ENCODE peak calls at places on chromosomes 12 and 14, in eight cellular contexts. G, L, S, X, V, A, P and M are unnamed samples.

GRCh38 chr12:114369088-114369487 is 36.9 kb downstream of the TBX5 start:
- DNase-seq in G (no peak), L (no peak), S (no peak), X (no peak), V (no peak), A (peak), P (no peak), M (no peak)

GRCh38 chr12:102675672-102676071 is 195.3 kb upstream of the IGF1 start:
- DNase-seq in G (no peak), L (peak), S (no peak), X (peak), V (no peak), A (no peak), P (no peak), M (peak)

GRCh38 chr14:64937821-64938193 is 4.7 kb downstream of the GPX2 start:
- DNase-seq in G (no peak), L (peak), S (no peak), X (peak), V (no peak), A (no peak), P (no peak), M (no peak)

GRCh38 chr14:102235275-102235897 is 69.6 kb downstream of the MOK start:
- DNase-seq in G (peak), L (peak), S (peak), X (peak), V (peak), A (peak), P (peak), M (peak)

GRCh38 chr12:132592261-132592970 is 18.0 kb downstream of the LRCOL1 start:
- DNase-seq in G (no peak), L (no peak), S (no peak), X (no peak), V (no peak), A (no peak), P (no peak), M (no peak)

GRCh38 chr12:80620281-80620680 is 87.2 kb upstream of the MYF6 start:
- DNase-seq in G (no peak), L (no peak), S (no peak), X (no peak), V (no peak), A (no peak), P (no peak), M (no peak)

GRCh38 chr12:7787574-7788315 is 1.5 kb upstream of the NANOG start:
- DNase-seq in G (no peak), L (no peak), S (no peak), X (no peak), V (peak), A (no peak), P (no peak), M (no peak)

GRCh38 chr14:32330356-32331226 is 1.5 kb downstream of the AKAP6 start:
- DNase-seq in G (no peak), L (no peak), S (no peak), X (no peak), V (no peak), A (no peak), P (no peak), M (no peak)

DNA sequence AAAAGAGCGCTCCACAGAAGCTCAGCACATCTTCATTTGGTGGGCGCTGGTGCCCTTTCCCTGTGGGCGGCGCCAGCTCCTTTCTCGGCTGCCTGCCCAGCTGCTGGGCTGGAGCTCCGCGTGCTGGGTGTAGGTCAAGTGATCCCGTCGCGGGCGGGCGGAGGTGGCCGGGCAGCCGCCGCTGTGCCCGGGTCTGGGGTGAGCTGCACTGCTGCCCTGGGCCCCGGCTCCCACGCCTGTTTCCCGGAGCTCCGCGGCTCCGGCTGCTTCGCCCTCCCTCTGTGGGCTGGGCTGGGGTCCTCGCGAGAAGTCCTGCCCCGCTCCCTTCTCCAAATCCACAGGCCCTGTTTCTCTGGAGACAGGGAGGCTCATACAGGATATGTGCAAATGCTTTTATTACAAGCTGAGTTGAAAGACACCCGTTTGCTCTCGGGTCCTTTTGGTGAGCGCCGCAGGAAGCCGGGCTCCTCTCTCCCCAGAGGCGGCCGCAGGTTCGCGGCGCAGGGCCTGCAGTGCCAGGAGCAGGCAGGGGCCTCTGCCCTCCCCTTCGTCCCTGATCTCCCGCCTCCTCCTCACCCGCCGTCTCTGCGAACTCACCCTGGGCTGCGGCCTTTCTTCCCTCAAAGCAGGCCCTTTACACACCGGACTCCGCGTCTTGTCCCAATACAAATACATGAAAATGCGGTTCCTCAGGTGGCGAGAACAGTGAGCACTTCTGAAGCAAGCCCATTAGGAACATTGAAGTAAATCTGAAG is 67.8 kb upstream of the CAPRIN2 start:
- DNase-seq in G (no peak), L (peak), S (peak), X (peak), V (peak), A (peak), P (no peak), M (no peak)
- H3K4me3 ChIP-seq in G (no peak), L (peak), S (peak), X (peak), V (peak), A (peak), P (peak), M (peak)

DNA sequence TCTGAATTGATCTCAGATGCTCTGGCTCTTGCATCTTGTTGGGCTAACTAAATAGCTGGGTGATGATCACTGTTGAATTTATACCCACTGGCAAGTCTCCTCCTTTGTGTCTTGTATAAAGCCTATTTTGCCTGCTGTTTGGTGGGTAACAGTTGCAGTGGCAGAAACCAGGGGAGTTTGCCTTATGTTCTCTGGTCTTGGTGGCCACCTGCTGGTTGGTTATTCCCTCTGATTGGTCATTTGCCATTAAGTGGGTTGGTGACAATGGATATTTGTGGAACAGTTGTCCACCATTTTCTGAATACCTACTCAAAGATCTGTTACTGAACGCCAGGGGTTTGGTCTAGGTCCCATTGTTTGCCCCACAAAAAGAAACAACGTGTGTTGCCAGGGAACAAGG is 52.1 kb downstream of the AVPR1A start:
- DNase-seq in G (peak), L (no peak), S (no peak), X (no peak), V (peak), A (no peak), P (no peak), M (no peak)
- TF ChIP-seq CTCF in G (peak), L (no peak), S (no peak), X (no peak), V (peak), A (no peak), P (no peak), M (no peak)

DNA sequence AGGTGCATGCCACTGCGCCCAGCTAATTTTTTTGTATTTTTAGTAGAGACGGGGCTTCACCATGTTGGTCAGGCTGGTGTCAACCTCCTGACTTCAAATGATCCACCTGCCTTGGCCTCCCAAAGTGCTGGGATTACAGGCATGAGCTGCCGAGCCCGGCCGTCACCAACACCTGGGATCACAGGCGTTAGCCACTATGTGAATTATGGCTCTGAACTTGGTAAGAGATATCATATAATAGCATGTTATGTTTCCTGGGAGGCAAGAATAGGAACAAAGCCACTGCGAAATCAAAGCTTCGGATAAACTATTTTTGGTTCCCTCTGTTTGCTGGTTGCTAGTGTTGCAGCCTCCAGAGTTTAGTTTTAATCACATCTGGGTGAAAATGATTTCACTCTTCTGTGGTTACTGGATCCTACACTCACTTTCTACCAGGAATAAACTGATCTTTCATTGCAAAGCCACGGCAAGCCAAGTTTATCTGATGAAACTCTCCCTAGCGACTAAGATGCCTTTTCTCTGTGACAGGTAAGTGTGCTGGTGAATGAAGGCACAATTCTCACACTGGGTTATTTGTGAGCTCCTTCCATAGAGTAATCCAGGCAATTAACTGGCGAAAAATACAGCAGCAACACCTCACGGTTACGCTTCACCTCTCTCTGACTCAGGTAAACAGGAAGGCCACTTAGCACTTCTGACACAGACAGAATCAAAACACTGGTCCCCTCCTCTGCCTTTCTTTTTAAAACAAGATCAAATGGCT is 16.7 kb downstream of the SNRNP35 start:
- DNase-seq in G (no peak), L (no peak), S (peak), X (no peak), V (no peak), A (no peak), P (no peak), M (no peak)
- H3K4me3 ChIP-seq in G (no peak), L (no peak), S (no peak), X (no peak), V (no peak), A (no peak), P (no peak), M (no peak)

GRCh38 chr12:100376166-100376565 is 19.3 kb downstream of the SLC17A8 start:
- DNase-seq in G (no peak), L (no peak), S (no peak), X (no peak), V (no peak), A (no peak), P (no peak), M (no peak)

GRCh38 chr12:100372846-100373245 is 16.0 kb downstream of the SLC17A8 start:
- DNase-seq in G (no peak), L (no peak), S (no peak), X (no peak), V (no peak), A (no peak), P (no peak), M (peak)

GRCh38 chr12:100371146-100371545 is 14.3 kb downstream of the SLC17A8 start:
- DNase-seq in G (no peak), L (no peak), S (no peak), X (no peak), V (no peak), A (no peak), P (no peak), M (no peak)

DNA sequence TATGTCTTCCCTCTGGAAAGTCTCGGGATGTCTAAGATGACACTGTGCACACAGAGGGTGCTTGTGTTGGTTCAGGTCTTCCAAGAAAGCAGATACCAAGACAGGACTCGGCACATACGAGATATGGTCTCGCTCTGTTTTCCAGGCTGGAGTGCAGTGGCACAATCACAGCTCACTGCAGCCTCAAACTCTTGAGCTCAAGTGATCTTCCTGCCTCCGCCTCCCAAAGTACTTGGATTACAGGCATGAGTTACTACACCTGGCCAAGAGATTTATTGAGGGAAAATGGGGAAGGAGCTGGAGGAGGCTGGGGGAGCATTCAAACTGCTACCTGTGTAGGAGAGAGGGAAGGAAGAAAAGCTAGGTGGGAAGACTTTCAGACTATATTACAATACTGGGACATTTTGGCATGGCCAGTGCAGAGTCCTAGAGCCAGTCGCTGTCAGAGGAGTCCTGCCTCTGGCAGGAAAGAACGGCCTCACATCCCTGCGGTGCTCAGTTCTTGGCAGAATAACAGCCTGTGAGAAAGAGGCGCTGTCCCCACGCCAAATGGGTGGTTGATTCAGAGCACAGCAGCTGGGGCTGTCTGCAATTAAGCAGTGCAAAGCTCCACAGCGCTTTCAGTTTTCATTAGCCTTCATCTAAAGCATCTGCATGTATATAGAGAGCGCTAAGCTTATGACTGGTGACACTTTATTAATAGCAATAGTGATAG is 18.3 kb downstream of the SLC17A8 start:
- DNase-seq in G (no peak), L (peak), S (peak), X (peak), V (no peak), A (peak), P (no peak), M (peak)
- TF ChIP-seq CTCF in G (no peak), L (no peak), S (no peak), X (no peak), V (no peak), A (no peak), P (no peak), M (no peak)

GRCh38 chr14:100899841-100900771 is 3.4 kb downstream of the RTL1 start:
- DNase-seq in G (no peak), L (no peak), S (no peak), X (no peak), V (peak), A (no peak), P (no peak), M (no peak)
- H3K4me3 ChIP-seq in G (no peak), L (no peak), S (no peak), X (no peak), V (no peak), A (no peak), P (no peak), M (no peak)

DNA sequence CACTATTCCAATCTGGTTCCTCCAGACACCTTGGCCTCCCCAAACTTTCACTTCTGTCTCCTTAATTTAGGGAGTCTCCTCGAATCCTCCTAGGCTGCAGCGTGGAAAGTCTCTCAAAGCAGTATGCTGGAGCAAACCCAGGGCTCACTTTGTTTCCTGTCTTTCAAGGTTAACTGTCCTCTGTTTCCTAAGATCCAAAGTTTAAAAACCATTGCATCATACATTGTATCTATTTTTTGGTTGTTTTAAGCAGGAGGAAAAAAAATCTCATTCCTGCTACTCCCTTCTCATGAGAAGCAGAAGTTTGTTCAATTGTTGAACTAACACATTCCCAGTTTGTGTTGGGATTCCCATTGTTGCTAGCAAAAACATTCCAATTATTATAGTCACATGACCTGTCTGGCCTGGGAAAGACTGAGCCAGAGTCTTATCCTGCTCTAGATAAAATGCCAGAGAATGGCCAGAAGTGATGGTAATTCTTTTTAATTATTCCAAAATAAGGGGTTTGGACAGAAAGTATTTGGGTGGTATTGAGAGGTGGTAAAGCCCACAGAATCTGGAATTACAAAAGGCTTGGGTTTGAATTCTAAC is 67.3 kb downstream of the HSPB8 start:
- DNase-seq in G (no peak), L (no peak), S (no peak), X (no peak), V (no peak), A (no peak), P (no peak), M (no peak)
- TF ChIP-seq CTCF in G (no peak), L (no peak), S (no peak), X (no peak), V (no peak), A (no peak), P (no peak), M (no peak)

DNA sequence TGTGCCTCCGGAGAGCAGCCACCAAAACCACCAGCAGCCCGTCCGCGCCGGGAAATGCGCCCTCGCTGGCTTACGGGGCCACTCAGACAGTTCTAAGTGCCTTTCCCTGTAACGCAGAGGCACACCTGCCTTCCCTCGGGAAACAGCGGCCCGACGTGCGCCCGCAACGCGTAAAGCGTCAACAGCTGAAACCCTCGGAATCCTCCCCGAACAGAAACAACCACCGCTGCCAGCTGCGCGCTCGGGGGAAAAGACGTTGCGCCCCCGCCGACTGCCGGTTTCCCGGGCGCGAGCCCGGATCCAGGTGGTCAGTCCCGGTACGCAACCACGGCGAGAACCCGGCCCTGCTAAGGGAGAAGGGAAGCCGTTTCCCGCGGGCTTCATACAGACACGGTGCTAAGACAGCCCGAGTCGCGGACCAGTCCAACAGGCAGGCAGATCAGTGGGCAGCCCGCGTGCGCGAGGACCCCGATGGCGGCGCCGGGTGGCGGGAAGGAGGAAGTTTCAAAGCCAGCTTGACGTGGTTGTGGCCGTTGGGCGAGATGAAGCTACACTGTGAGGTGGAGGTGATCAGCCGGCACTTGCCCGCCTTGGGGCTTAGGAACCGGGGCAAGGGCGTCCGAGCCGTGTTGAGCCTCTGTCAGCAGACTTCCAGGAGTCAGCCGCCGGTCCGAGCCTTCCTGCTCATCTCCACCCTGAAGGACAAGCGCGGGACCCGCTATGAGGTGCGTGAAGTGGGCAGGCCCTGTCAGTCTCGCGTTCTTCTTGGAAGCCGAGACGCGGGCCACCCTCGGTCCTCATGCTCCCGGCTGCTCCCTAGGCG is at the start of gene LRR1:
- DNase-seq in G (peak), L (peak), S (peak), X (peak), V (peak), A (peak), P (no peak), M (peak)
- H3K4me3 ChIP-seq in G (peak), L (peak), S (peak), X (peak), V (peak), A (peak), P (peak), M (peak)

DNA sequence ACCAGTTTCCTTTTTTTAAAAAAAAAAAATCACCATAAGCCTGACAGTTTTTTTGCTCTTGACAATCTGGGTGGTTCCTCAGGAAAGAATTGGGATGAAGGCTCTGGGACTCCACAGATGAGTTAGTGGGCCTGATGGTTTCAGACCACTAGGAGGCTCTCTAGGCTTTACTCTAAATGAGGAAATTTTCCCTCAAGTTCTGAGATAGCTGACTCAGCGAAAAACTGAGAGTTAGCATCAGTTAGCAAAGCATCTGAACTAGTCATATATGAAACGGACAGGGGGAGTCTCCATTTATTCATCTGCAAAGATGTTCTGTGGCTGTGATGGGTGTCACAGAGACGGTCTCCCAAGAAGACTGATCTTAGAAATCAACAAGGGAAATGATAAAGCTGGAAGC is 314.3 kb upstream of the OR4E1 start:
- DNase-seq in G (no peak), L (peak), S (no peak), X (no peak), V (peak), A (no peak), P (no peak), M (no peak)
- TF ChIP-seq CTCF in G (peak), L (peak), S (peak), X (peak), V (peak), A (no peak), P (peak), M (peak)